ENCODE peak calls at places on chromosomes 5 and 9, in ten cellular contexts. H is nephron progenitor cell, I is activated T-helper 1 cell treated with Interleukin-2 at 50 U/mL for 16 hours, W is AG08396, L is Caco-2, P is NCI-H187, N is cardiac muscle cell, S is activated T-cell treated with anti-CD3 and anti-CD28 coated beads for 1 hour, A is progenitor cell of endocrine pancreas, T is neural progenitor cell. K is an unnamed sample.

GRCh38 chr5:133992429-133993151 is 12.2 kb downstream of the VDAC1 start:
- DNase-seq in H (no peak), I (no peak), W (no peak), L (no peak), P (no peak), N (no peak), S (no peak), A (no peak), T (no peak), K (no peak)

GRCh38 chr9:81683214-81683613 is 6.1 kb downstream of the TLE1 start:
- DNase-seq in H (no peak), I (no peak), W (no peak), L (no peak), P (no peak), N (no peak), S (no peak), A (no peak), T (no peak), K (no peak)

GRCh38 chr9:121895836-121896544 is 197.1 kb downstream of the TTLL11 start:
- DNase-seq in H (peak; percentile 12), I (no peak), W (no peak), L (peak; percentile 39), P (no peak), N (peak; percentile 74), S (no peak), A (no peak), T (peak; percentile 34), K (no peak)

GRCh38 chr9:132800038-132800648 is 77.9 kb downstream of the AK8 start:
- DNase-seq in H (peak; percentile 68), I (peak; percentile 27), W (peak; percentile 79), L (peak; percentile 60), P (no peak), N (peak; percentile 85), S (peak; percentile 50), A (peak; percentile 54), T (peak; percentile 88), K (peak; percentile 57)

GRCh38 chr5:57441557-57441956 is 41.1 kb downstream of the ACTBL2 start:
- DNase-seq in H (no peak), I (no peak), W (peak; percentile 78), L (peak; percentile 66), P (no peak), N (peak; percentile 98), S (no peak), A (no peak), T (no peak), K (peak; percentile 76)

GRCh38 chr5:95555553-95555952 is 652 bp downstream of the ARSK start:
- DNase-seq in H (no peak), I (no peak), W (no peak), L (no peak), P (no peak), N (no peak), S (no peak), A (no peak), T (no peak), K (no peak)

GRCh38 chr9:84139296-84140100 is 158.9 kb downstream of the RMI1 start:
- DNase-seq in H (no peak), I (no peak), W (no peak), L (no peak), P (peak; percentile 56), N (peak; percentile 75), S (no peak), A (no peak), T (no peak), K (peak; percentile 9)

GRCh38 chr5:142871880-142872200 is 101.7 kb downstream of the ARHGAP26 start:
- DNase-seq in H (no peak), I (no peak), W (no peak), L (no peak), P (no peak), N (peak; percentile 73), S (no peak), A (no peak), T (no peak), K (peak; percentile 54)

GRCh38 chr5:142011572-142012185 is 1.1 kb downstream of the GNPDA1 start:
- DNase-seq in H (no peak), I (no peak), W (no peak), L (no peak), P (no peak), N (no peak), S (no peak), A (no peak), T (no peak), K (no peak)

GRCh38 chr5:172904643-172905345 is 54.4 kb upstream of the RPL26L1 start:
- DNase-seq in H (no peak), I (no peak), W (peak; percentile 36), L (peak; percentile 88), P (no peak), N (peak; percentile 87), S (no peak), A (peak; percentile 25), T (no peak), K (peak; percentile 100)

GRCh38 chr9:121840838-121841760 is 189.7 kb downstream of the DAB2IP start:
- DNase-seq in H (no peak), I (no peak), W (no peak), L (no peak), P (no peak), N (no peak), S (no peak), A (no peak), T (no peak), K (no peak)

GRCh38 chr5:148599187-148599586 is 55.1 kb downstream of the HTR4 start:
- DNase-seq in H (no peak), I (no peak), W (no peak), L (no peak), P (no peak), N (no peak), S (no peak), A (no peak), T (no peak), K (no peak)

GRCh38 chr5:135437796-135438560 is 9.2 kb downstream of the DCANP1 start:
- DNase-seq in H (no peak), I (no peak), W (peak; percentile 82), L (no peak), P (no peak), N (peak; percentile 90), S (no peak), A (no peak), T (no peak), K (peak; percentile 56)

GRCh38 chr5:150070821-150071220 is 15.5 kb downstream of the CSF1R start:
- DNase-seq in H (no peak), I (no peak), W (no peak), L (no peak), P (no peak), N (no peak), S (no peak), A (no peak), T (no peak), K (no peak)

GRCh38 chr5:75050415-75050814 is 1.9 kb downstream of the GCNT4 start:
- DNase-seq in H (peak; percentile 31), I (no peak), W (no peak), L (peak; percentile 42), P (no peak), N (peak; percentile 41), S (no peak), A (no peak), T (peak; percentile 71), K (no peak)

GRCh38 chr9:96510258-96510657 is 60.3 kb downstream of the HABP4 start:
- DNase-seq in H (no peak), I (no peak), W (no peak), L (no peak), P (no peak), N (no peak), S (no peak), A (no peak), T (no peak), K (no peak)

GRCh38 chr9:111917201-111917600 is 20.6 kb downstream of the UGCG start:
- DNase-seq in H (no peak), I (no peak), W (no peak), L (no peak), P (no peak), N (no peak), S (no peak), A (no peak), T (no peak), K (no peak)

GRCh38 chr9:31824860-31825259 is 559.6 kb upstream of the ACO1 start:
- DNase-seq in H (no peak), I (no peak), W (no peak), L (no peak), P (no peak), N (no peak), S (no peak), A (no peak), T (no peak), K (no peak)

GRCh38 chr5:57692582-57693487 is 210.2 kb upstream of the ACTBL2 start:
- DNase-seq in H (peak; percentile 13), I (no peak), W (peak; percentile 82), L (peak; percentile 73), P (no peak), N (peak; percentile 94), S (no peak), A (peak; percentile 14), T (peak; percentile 22), K (peak; percentile 98)

GRCh38 chr5:13985736-13986418 is 41.4 kb upstream of the DNAH5 start:
- DNase-seq in H (no peak), I (no peak), W (peak; percentile 76), L (no peak), P (no peak), N (peak; percentile 91), S (no peak), A (no peak), T (no peak), K (peak; percentile 74)

GRCh38 chr5:151719228-151719861 is 32.6 kb upstream of the SPARC start:
- DNase-seq in H (no peak), I (no peak), W (no peak), L (no peak), P (no peak), N (peak; percentile 75), S (no peak), A (no peak), T (peak; percentile 36), K (no peak)

GRCh38 chr9:105088499-105088898 is 156.0 kb upstream of the SLC44A1 start:
- DNase-seq in H (no peak), I (no peak), W (no peak), L (peak; percentile 74), P (no peak), N (no peak), S (no peak), A (no peak), T (no peak), K (no peak)

GRCh38 chr5:103259705-103260355 is 1.3 kb downstream of the MACIR start:
- DNase-seq in H (no peak), I (no peak), W (peak; percentile 41), L (peak; percentile 42), P (peak; percentile 7), N (peak; percentile 45), S (no peak), A (no peak), T (peak; percentile 70), K (peak; percentile 60)

GRCh38 chr5:139393497-139394122 is 1.3 kb downstream of the PROB1 start:
- DNase-seq in H (no peak), I (no peak), W (peak; percentile 11), L (no peak), P (no peak), N (no peak), S (no peak), A (no peak), T (peak; percentile 22), K (no peak)

GRCh38 chr5:61301820-61302563 is 30.1 kb upstream of the ZSWIM6 start:
- DNase-seq in H (no peak), I (no peak), W (peak; percentile 87), L (peak; percentile 93), P (no peak), N (peak; percentile 99), S (no peak), A (no peak), T (peak; percentile 27), K (peak; percentile 97)

GRCh38 chr5:117262607-117263131 is 688.0 kb upstream of the SEMA6A start:
- DNase-seq in H (no peak), I (no peak), W (no peak), L (no peak), P (no peak), N (no peak), S (no peak), A (no peak), T (peak; percentile 25), K (no peak)

GRCh38 chr9:92745236-92745790 is 19.3 kb downstream of the BICD2 start:
- DNase-seq in H (no peak), I (no peak), W (no peak), L (no peak), P (no peak), N (no peak), S (no peak), A (no peak), T (no peak), K (no peak)

GRCh38 chr9:79667716-79668458 is 96.1 kb downstream of the TLE4 start:
- DNase-seq in H (no peak), I (no peak), W (no peak), L (no peak), P (no peak), N (no peak), S (no peak), A (no peak), T (peak; percentile 54), K (no peak)